ENCODE peak calls at places on chromosomes 7 and 10, in nine cellular contexts. U is Peyer's patch, T is GM12878, L is sigmoid colon, G is A549, J is body of pancreas, D is IMR-90, C is esophagus muscularis mucosa, E is tibial nerve. W is an unnamed sample. For H3K4me1, the result is how much of the 10 kb centered on the place peaks cover.

GRCh38 chr10:92204238-92204637 is 86.6 kb downstream of the CPEB3 start:
- DNase-seq in U (no peak), T (no peak), L (no peak), G (no peak), J (no peak), D (no peak), C (no peak), E (no peak), W (no peak)

GRCh38 chr10:12432402-12433189 is 83.2 kb downstream of the CAMK1D start:
- DNase-seq in U (no peak), T (no peak), L (no peak), G (no peak), J (peak), D (no peak), C (no peak), E (no peak), W (no peak)

GRCh38 chr10:117074621-117075020 is 63.4 kb downstream of the VAX1 start:
- DNase-seq in U (no peak), T (no peak), L (no peak), G (peak), J (no peak), D (no peak), C (no peak), E (no peak), W (no peak)

GRCh38 chr10:132698211-132698751 is 87.7 kb downstream of the NKX6-2 start:
- DNase-seq in U (no peak), T (no peak), L (peak), G (no peak), J (no peak), D (no peak), C (no peak), E (no peak), W (no peak)

GRCh38 chr7:135335628-135336139 is 102.0 kb downstream of the STRA8 start:
- DNase-seq in U (no peak), T (peak), L (no peak), G (peak), J (peak), D (peak), C (no peak), E (peak), W (peak)

GRCh38 chr7:31782411-31782991 is 95.5 kb downstream of the PPP1R17 start:
- DNase-seq in U (no peak), T (peak), L (no peak), G (peak), J (peak), D (peak), C (no peak), E (no peak), W (no peak)

GRCh38 chr10:129963831-129964501 is at the start of gene EBF3:
- DNase-seq in U (peak), T (no peak), L (peak), G (peak), J (peak), D (peak), C (no peak), E (peak), W (peak)

GRCh38 chr7:20952891-20953290 is 166.2 kb upstream of the SP8 start:
- DNase-seq in U (no peak), T (no peak), L (no peak), G (no peak), J (no peak), D (no peak), C (no peak), E (no peak), W (no peak)

GRCh38 chr10:127998517-127999144 is 91.7 kb downstream of the PTPRE start:
- DNase-seq in U (no peak), T (no peak), L (peak), G (no peak), J (no peak), D (no peak), C (no peak), E (no peak), W (no peak)

GRCh38 chr7:112940314-112940732 is 146.3 kb downstream of the GPR85 start:
- DNase-seq in U (no peak), T (no peak), L (no peak), G (no peak), J (no peak), D (no peak), C (no peak), E (no peak), W (no peak)
- TF ChIP-seq POLR2A in U (no peak), T (peak), L (no peak), G (no peak), J (no peak), D (no peak), C (no peak), E (no peak), W (peak)

GRCh38 chr10:64537112-64537511 is 1015.9 kb downstream of the REEP3 start:
- DNase-seq in U (no peak), T (no peak), L (no peak), G (no peak), J (no peak), D (no peak), C (no peak), E (no peak), W (no peak)
- H3K4me1 ChIP-seq in U (under half), T (under half), L (under half), G (under half), J (under half), D (under half), C (under half), E (under half), W (under half)

DNA sequence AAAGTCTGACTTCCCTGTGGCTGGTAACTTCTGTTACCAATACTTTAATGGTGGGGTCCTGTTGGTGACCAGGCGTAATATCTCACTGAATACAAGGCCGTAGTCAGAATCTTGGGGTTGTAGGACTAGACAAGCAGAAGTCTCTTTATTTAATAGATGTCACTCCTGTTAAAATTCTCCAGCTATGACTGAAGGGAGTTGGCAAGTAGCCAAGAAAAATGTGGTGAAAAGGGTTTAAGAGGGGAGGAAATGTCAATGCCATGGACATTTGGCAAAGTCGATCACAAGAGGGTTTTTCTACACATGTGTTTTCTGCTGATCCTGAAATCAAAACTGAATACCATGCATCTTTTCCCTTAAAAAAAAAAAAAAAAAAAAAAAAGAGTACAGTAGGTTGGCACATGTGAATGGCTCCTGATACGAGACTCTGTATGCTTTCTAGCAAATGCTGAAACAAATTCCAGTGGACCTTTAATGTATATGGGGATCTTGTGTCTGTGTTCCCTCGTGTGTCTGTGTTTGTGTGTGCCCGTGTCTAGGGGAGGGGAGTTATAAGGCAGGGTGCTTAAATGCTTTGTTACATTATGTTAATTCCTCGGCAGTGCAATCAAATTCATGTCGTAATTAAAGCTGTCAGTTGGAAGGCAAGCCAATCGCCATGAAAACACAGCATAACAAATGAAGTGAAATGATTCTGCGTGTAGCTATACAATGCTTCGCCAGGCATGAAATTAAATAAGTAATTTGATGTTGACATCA is 533.7 kb downstream of the AUTS2 start:
- DNase-seq in U (no peak), T (no peak), L (no peak), G (no peak), J (no peak), D (no peak), C (no peak), E (no peak), W (no peak)
- H3K4me3 ChIP-seq in U (no peak), T (no peak), L (no peak), G (no peak), J (no peak), D (no peak), C (no peak), E (no peak), W (no peak)

GRCh38 chr7:1049006-1049741 is 4.8 kb downstream of the GPR146 start:
- DNase-seq in U (no peak), T (no peak), L (no peak), G (no peak), J (no peak), D (no peak), C (no peak), E (no peak), W (no peak)
- TF ChIP-seq POLR2A in U (no peak), T (no peak), L (no peak), G (no peak), J (no peak), D (no peak), C (no peak), E (no peak), W (no peak)

GRCh38 chr7:12684186-12684585 is 3.2 kb upstream of the ARL4A start:
- DNase-seq in U (no peak), T (no peak), L (no peak), G (no peak), J (no peak), D (no peak), C (no peak), E (no peak), W (no peak)
- H3K4me1 ChIP-seq in U (under half), T (under half), L (under half), G (under half), J (under half), D (under half), C (under half), E (under half), W (under half)

DNA sequence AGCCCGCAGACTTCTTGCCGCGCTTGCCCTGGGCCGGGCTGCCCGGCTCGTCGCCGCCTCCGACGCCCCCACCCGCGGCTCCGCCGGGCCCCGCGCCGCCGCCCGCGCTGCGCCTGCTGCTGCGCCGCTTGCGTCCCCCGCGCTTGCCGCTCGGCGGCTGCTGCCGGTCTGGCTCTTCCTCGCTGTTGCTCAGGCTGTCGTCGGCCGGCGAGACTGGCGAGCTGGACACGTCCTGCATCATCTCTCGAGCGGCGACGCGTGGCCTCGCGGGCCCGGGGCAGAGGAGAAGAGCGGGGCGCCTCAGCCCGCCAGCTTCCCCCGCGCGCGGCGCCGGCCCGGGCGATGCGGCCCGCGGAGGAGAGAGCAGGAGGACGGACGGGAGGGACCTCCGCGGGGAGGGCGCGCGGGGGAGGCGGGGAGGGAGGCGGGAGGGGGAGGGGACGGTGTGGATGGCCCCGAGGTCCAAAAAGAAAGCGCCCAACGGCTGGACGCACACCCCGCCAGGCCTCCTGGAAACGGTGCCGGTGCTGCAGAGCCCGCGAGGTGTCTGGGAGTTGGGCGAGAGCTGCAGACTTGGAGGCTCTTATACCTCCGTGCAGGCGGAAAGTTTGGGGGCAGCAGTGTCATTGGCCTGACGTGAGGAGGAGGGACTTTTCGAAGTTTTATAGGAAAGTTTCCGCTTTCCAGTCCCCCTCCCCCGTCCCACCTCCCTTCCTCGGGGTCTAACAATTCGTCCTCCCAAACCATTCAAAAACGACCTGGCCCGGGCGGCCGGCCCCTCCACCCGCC is at the start of gene TWIST1:
- DNase-seq in U (no peak), T (no peak), L (peak), G (peak), J (peak), D (peak), C (no peak), E (peak), W (no peak)
- H3K4me3 ChIP-seq in U (peak), T (no peak), L (peak), G (peak), J (peak), D (peak), C (peak), E (peak), W (peak)

DNA sequence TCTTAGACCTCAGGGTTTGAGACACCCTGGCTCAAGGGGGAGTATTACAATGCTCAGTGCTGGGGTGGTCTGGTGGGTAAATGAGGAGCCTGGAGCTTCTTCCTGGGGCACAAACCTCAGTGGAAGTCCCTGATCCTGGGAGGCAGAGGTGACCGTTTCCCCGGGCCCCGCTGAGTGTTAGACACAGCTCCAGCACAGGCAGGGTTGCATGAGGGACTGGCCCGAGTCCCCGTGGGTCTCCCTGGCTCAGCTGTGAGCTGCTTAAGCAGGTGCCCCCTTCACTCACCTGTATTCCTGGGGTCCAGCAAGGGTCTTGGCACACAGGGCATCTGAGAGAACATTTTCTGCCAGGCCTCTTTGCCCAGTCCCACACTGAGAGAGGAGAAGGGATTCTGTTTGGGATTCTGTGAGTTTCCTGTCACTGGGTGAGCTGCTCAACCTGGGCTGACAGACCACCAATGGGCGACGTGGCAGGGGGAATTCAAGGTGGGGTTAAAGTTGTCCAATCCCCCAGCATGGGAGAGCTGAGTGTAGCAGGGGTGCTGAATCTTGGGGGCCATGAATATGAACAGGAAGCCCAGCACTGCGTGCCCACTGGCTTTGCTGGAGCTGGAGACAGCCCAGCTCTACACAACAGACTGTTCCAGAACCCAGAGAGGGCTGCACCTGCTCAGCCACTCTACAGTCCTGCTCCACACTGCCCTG is 29.9 kb downstream of the DDIT4 start:
- DNase-seq in U (no peak), T (no peak), L (no peak), G (no peak), J (no peak), D (no peak), C (no peak), E (no peak), W (no peak)
- TF ChIP-seq POLR2A in U (no peak), T (no peak), L (no peak), G (peak), J (no peak), D (no peak), C (no peak), E (no peak), W (no peak)

GRCh38 chr7:139647812-139648616 is 124.5 kb downstream of the CLEC2L start:
- DNase-seq in U (peak), T (no peak), L (no peak), G (no peak), J (no peak), D (peak), C (no peak), E (no peak), W (no peak)
- H3K4me1 ChIP-seq in U (under half), T (under half), L (under half), G (half or more), J (under half), D (under half), C (half or more), E (under half), W (under half)

GRCh38 chr7:39650676-39651075 is 27.3 kb downstream of the RALA start:
- DNase-seq in U (no peak), T (no peak), L (peak), G (no peak), J (peak), D (peak), C (no peak), E (peak), W (no peak)
- H3K4me3 ChIP-seq in U (no peak), T (no peak), L (no peak), G (no peak), J (no peak), D (no peak), C (no peak), E (no peak), W (no peak)

GRCh38 chr10:102395677-102396197 is at the start of gene NFKB2:
- DNase-seq in U (no peak), T (no peak), L (no peak), G (no peak), J (no peak), D (no peak), C (no peak), E (no peak), W (no peak)

GRCh38 chr10:102394801-102395676 is 466 bp upstream of the NFKB2 start:
- DNase-seq in U (peak), T (peak), L (peak), G (peak), J (peak), D (peak), C (peak), E (peak), W (peak)

GRCh38 chr10:102392306-102392705 is 3.2 kb upstream of the NFKB2 start:
- DNase-seq in U (no peak), T (no peak), L (no peak), G (no peak), J (no peak), D (no peak), C (no peak), E (no peak), W (no peak)

GRCh38 chr10:102393411-102394078 is 2.0 kb upstream of the NFKB2 start:
- DNase-seq in U (no peak), T (no peak), L (no peak), G (no peak), J (no peak), D (no peak), C (no peak), E (no peak), W (no peak)

DNA sequence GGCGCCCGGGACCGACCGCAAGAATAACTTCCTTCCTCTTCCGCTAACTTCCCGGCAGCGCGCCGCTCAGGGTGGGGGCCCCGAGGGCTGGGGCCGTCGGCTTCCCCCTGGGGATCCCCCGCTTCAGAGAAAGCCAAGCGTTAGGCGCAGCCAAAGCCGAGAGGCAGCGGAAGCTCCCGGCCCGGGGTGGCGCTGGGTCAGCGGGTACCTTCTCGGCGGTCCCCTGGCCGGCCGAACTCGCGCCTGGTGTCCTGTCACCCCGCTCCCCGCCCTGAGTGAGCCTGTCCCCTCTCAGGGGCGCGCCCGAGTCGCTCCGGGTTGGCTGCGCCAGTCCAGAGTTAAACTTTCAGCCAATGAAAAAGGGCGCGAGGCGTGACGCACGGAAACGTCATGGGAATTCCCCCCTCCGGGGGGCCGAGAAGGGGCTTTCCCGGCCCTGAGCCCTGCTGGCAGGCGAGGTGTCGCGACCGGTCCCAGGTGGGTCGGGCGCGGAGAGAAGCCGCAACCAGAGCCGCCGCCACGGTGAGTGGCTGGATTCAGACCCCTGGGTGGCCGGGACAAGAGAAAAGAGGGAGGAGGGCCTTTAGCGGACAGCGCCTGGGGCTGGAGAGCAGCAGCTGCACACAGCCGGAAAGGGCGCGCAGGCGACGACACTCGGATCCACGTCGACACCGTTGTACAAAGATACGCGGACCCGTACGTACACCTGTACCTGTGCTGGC is 1.3 kb upstream of the NFKB2 start:
- DNase-seq in U (peak), T (peak), L (peak), G (peak), J (peak), D (peak), C (peak), E (peak), W (peak)
- TF ChIP-seq POLR2A in U (peak), T (peak), L (peak), G (no peak), J (peak), D (peak), C (peak), E (peak), W (no peak)